ENCODE peak calls at places on chromosomes 2 and 18, in seven cellular contexts. S, H, D, A, C, R and B are unnamed samples.

GRCh38 chr2:28231110-28231621 is 161.5 kb upstream of the FOSL2 start:
- DNase-seq in S (peak), H (no peak), D (no peak), A (no peak), C (no peak), R (no peak), B (no peak)

GRCh38 chr2:220188031-220188430 is 560.6 kb downstream of the SLC4A3 start:
- DNase-seq in S (peak), H (peak), D (no peak), A (no peak), C (no peak), R (no peak), B (no peak)

GRCh38 chr2:206921507-206921906 is 17.8 kb upstream of the CPO start:
- DNase-seq in S (no peak), H (no peak), D (no peak), A (no peak), C (no peak), R (no peak), B (no peak)

GRCh38 chr2:172775319-172775718 is 39.7 kb downstream of the RAPGEF4 start:
- DNase-seq in S (no peak), H (no peak), D (no peak), A (no peak), C (no peak), R (no peak), B (no peak)

GRCh38 chr2:146701183-146701582 is 1143.6 kb upstream of the ACVR2A start:
- DNase-seq in S (no peak), H (peak), D (no peak), A (no peak), C (peak), R (peak), B (no peak)

GRCh38 chr2:236629961-236630872 is 60.6 kb downstream of the ACKR3 start:
- DNase-seq in S (no peak), H (no peak), D (no peak), A (no peak), C (no peak), R (no peak), B (no peak)

GRCh38 chr18:42274488-42275137 is 319.6 kb downstream of the PIK3C3 start:
- DNase-seq in S (peak), H (peak), D (no peak), A (no peak), C (peak), R (no peak), B (no peak)

GRCh38 chr2:207289295-207290018 is 123.7 kb upstream of the KLF7 start:
- DNase-seq in S (no peak), H (no peak), D (no peak), A (no peak), C (no peak), R (no peak), B (no peak)

GRCh38 chr2:67845557-67846114 is 217.2 kb downstream of the C1D start:
- DNase-seq in S (no peak), H (no peak), D (no peak), A (no peak), C (no peak), R (no peak), B (no peak)

GRCh38 chr2:142220901-142221300 is 90.1 kb upstream of the LRP1B start:
- DNase-seq in S (peak), H (no peak), D (no peak), A (no peak), C (no peak), R (peak), B (no peak)

GRCh38 chr2:201532686-201533304 is 81.3 kb downstream of the STRADB start:
- DNase-seq in S (peak), H (no peak), D (no peak), A (peak), C (no peak), R (no peak), B (peak)

GRCh38 chr2:43027103-43027482 is 199.3 kb downstream of the ZFP36L2 start:
- DNase-seq in S (peak), H (no peak), D (no peak), A (no peak), C (no peak), R (no peak), B (no peak)

GRCh38 chr2:156590313-156590712 is 154.1 kb downstream of the GPD2 start:
- DNase-seq in S (no peak), H (no peak), D (no peak), A (no peak), C (no peak), R (no peak), B (no peak)

GRCh38 chr2:86695053-86695691 is 24.9 kb upstream of the RMND5A start:
- DNase-seq in S (no peak), H (peak), D (no peak), A (no peak), C (peak), R (no peak), B (peak)

GRCh38 chr2:133568172-133568571 is at the start of gene NCKAP5:
- DNase-seq in S (peak), H (peak), D (no peak), A (no peak), C (no peak), R (no peak), B (no peak)

GRCh38 chr2:181036445-181036844 is 56.0 kb downstream of the UBE2E3 start:
- DNase-seq in S (no peak), H (no peak), D (no peak), A (no peak), C (no peak), R (no peak), B (no peak)

GRCh38 chr2:217478831-217479435 is 523.9 kb downstream of the TNS1 start:
- DNase-seq in S (no peak), H (no peak), D (no peak), A (no peak), C (peak), R (no peak), B (no peak)

GRCh38 chr2:173028671-173029070 is 47.0 kb upstream of the MAP3K20 start:
- DNase-seq in S (peak), H (no peak), D (no peak), A (no peak), C (no peak), R (no peak), B (no peak)